ENCODE peak calls at places on chromosomes 2 and 18, in six cellular contexts. One of them, this sample, is unnamed.

GRCh38 chr18:29892960-29893558 is 1149.5 kb downstream of the DSC3 start:
- DNase-seq in brain microvascular endothelial cell: no peak
- DNase-seq in activated effector memory CD4-positive, alpha-beta T cell treated with anti-CD3 and anti-CD28 coated beads, Interleukin-2, amount 50 U/mL, for 16 hours: no peak
- DNase-seq in OCI-LY7: peak
- DNase-seq in upper lobe of right lung: no peak
- DNase-seq in activated T-cell treated with anti-CD3 and anti-CD28 coated beads, Interleukin-2, amount 50 U/mL, for 1 hour: no peak
- DNase-seq in this sample: no peak

GRCh38 chr2:46615555-46616487 is 136.5 kb downstream of the TMEM247 start:
- DNase-seq in brain microvascular endothelial cell: no peak
- DNase-seq in activated effector memory CD4-positive, alpha-beta T cell treated with anti-CD3 and anti-CD28 coated beads, Interleukin-2, amount 50 U/mL, for 16 hours: peak
- DNase-seq in OCI-LY7: peak
- DNase-seq in activated T-cell treated with anti-CD3 and anti-CD28 coated beads, Interleukin-2, amount 50 U/mL, for 1 hour: peak
- DNase-seq in upper lobe of right lung: no peak
- DNase-seq in this sample: no peak

GRCh38 chr2:143572421-143572820 is 443.2 kb downstream of the ARHGAP15 start:
- DNase-seq in OCI-LY7: no peak
- DNase-seq in upper lobe of right lung: no peak
- DNase-seq in brain microvascular endothelial cell: no peak
- DNase-seq in activated T-cell treated with anti-CD3 and anti-CD28 coated beads, Interleukin-2, amount 50 U/mL, for 1 hour: no peak
- DNase-seq in activated effector memory CD4-positive, alpha-beta T cell treated with anti-CD3 and anti-CD28 coated beads, Interleukin-2, amount 50 U/mL, for 16 hours: no peak
- DNase-seq in this sample: no peak

GRCh38 chr2:226888378-226888915 is 52.6 kb downstream of the RHBDD1 start:
- DNase-seq in brain microvascular endothelial cell: no peak
- DNase-seq in upper lobe of right lung: no peak
- DNase-seq in OCI-LY7: no peak
- DNase-seq in activated effector memory CD4-positive, alpha-beta T cell treated with anti-CD3 and anti-CD28 coated beads, Interleukin-2, amount 50 U/mL, for 16 hours: no peak
- DNase-seq in activated T-cell treated with anti-CD3 and anti-CD28 coated beads, Interleukin-2, amount 50 U/mL, for 1 hour: no peak
- DNase-seq in this sample: no peak

GRCh38 chr2:165636959-165637358 is 157.1 kb downstream of the GALNT3 start:
- DNase-seq in upper lobe of right lung: no peak
- DNase-seq in activated effector memory CD4-positive, alpha-beta T cell treated with anti-CD3 and anti-CD28 coated beads, Interleukin-2, amount 50 U/mL, for 16 hours: no peak
- DNase-seq in brain microvascular endothelial cell: no peak
- DNase-seq in OCI-LY7: no peak
- DNase-seq in activated T-cell treated with anti-CD3 and anti-CD28 coated beads, Interleukin-2, amount 50 U/mL, for 1 hour: no peak
- DNase-seq in this sample: no peak

GRCh38 chr2:238784671-238785527 is 63.0 kb upstream of the TWIST2 start:
- DNase-seq in activated effector memory CD4-positive, alpha-beta T cell treated with anti-CD3 and anti-CD28 coated beads, Interleukin-2, amount 50 U/mL, for 16 hours: peak
- DNase-seq in upper lobe of right lung: peak
- DNase-seq in activated T-cell treated with anti-CD3 and anti-CD28 coated beads, Interleukin-2, amount 50 U/mL, for 1 hour: peak
- DNase-seq in OCI-LY7: peak
- DNase-seq in brain microvascular endothelial cell: peak
- DNase-seq in this sample: no peak

GRCh38 chr2:127133793-127134192 is 26.8 kb upstream of the BIN1 start:
- DNase-seq in OCI-LY7: no peak
- DNase-seq in activated effector memory CD4-positive, alpha-beta T cell treated with anti-CD3 and anti-CD28 coated beads, Interleukin-2, amount 50 U/mL, for 16 hours: no peak
- DNase-seq in upper lobe of right lung: no peak
- DNase-seq in activated T-cell treated with anti-CD3 and anti-CD28 coated beads, Interleukin-2, amount 50 U/mL, for 1 hour: no peak
- DNase-seq in brain microvascular endothelial cell: no peak
- DNase-seq in this sample: no peak

GRCh38 chr18:49920731-49921130 is 107.4 kb upstream of the ACAA2 start:
- DNase-seq in activated effector memory CD4-positive, alpha-beta T cell treated with anti-CD3 and anti-CD28 coated beads, Interleukin-2, amount 50 U/mL, for 16 hours: no peak
- DNase-seq in activated T-cell treated with anti-CD3 and anti-CD28 coated beads, Interleukin-2, amount 50 U/mL, for 1 hour: no peak
- DNase-seq in OCI-LY7: no peak
- DNase-seq in brain microvascular endothelial cell: peak
- DNase-seq in upper lobe of right lung: no peak
- DNase-seq in this sample: no peak

GRCh38 chr2:121088251-121089004 is 196.6 kb downstream of the TFCP2L1 start:
- DNase-seq in activated T-cell treated with anti-CD3 and anti-CD28 coated beads, Interleukin-2, amount 50 U/mL, for 1 hour: no peak
- DNase-seq in upper lobe of right lung: no peak
- DNase-seq in activated effector memory CD4-positive, alpha-beta T cell treated with anti-CD3 and anti-CD28 coated beads, Interleukin-2, amount 50 U/mL, for 16 hours: no peak
- DNase-seq in brain microvascular endothelial cell: no peak
- DNase-seq in OCI-LY7: no peak
- DNase-seq in this sample: no peak

GRCh38 chr2:199612509-199613130 is 154.9 kb upstream of the SATB2 start:
- DNase-seq in brain microvascular endothelial cell: no peak
- DNase-seq in upper lobe of right lung: no peak
- DNase-seq in OCI-LY7: no peak
- DNase-seq in activated effector memory CD4-positive, alpha-beta T cell treated with anti-CD3 and anti-CD28 coated beads, Interleukin-2, amount 50 U/mL, for 16 hours: no peak
- DNase-seq in activated T-cell treated with anti-CD3 and anti-CD28 coated beads, Interleukin-2, amount 50 U/mL, for 1 hour: no peak
- DNase-seq in this sample: no peak

GRCh38 chr2:208210688-208211451 is 21.0 kb upstream of the C2orf80 start:
- DNase-seq in activated T-cell treated with anti-CD3 and anti-CD28 coated beads, Interleukin-2, amount 50 U/mL, for 1 hour: no peak
- DNase-seq in upper lobe of right lung: no peak
- DNase-seq in brain microvascular endothelial cell: no peak
- DNase-seq in activated effector memory CD4-positive, alpha-beta T cell treated with anti-CD3 and anti-CD28 coated beads, Interleukin-2, amount 50 U/mL, for 16 hours: no peak
- DNase-seq in OCI-LY7: no peak
- DNase-seq in this sample: no peak

This sample was measured in esophagus squamous epithelium.